ENCODE peak calls at places on chromosomes 6 and 20, in five cellular contexts. L is activated CD4-positive, alpha-beta T cell treated with anti-CD3 and anti-CD28 coated beads, Interleukin-2, amount 50 U/mL, for 48 hours; G is A172; A is stimulated activated CD8-positive, alpha-beta memory T cell treated with anti-CD3 and anti-CD28 coated beads, Interleukin-7, amount 100 ng/mL, for 1 hour; Q is NCI-H1092 treated with DMSO at 0.1 percent for 48 hours. S is an unnamed sample.

GRCh38 chr6:74899416-74899815 is 306.4 kb downstream of the COL12A1 start:
- DNase-seq in Q (no peak), L (no peak), G (peak; percentile 25), A (no peak), S (no peak)

GRCh38 chr6:36897629-36898028 is 11.9 kb downstream of the C6orf89 start:
- DNase-seq in G (no peak), A (no peak), Q (no peak), L (peak; percentile 17), S (no peak)

GRCh38 chr20:571754-572331 is 28.3 kb upstream of the CSNK2A1 start:
- DNase-seq in L (no peak), A (no peak), Q (no peak), G (peak; percentile 26), S (peak; percentile 33)

GRCh38 chr6:12576389-12576788 is 140.2 kb upstream of the PHACTR1 start:
- DNase-seq in L (no peak), Q (no peak), G (peak; percentile 62), A (no peak), S (no peak)

GRCh38 chr6:73969982-73970960 is 274.3 kb downstream of the CD109 start:
- DNase-seq in Q (peak; percentile 46), A (no peak), L (no peak), G (peak; percentile 57), S (peak; percentile 19)

GRCh38 chr6:139439278-139439813 is 64.9 kb upstream of the CITED2 start:
- DNase-seq in Q (no peak), L (no peak), A (no peak), G (no peak), S (no peak)

GRCh38 chr20:7080472-7080871 is 313.0 kb downstream of the BMP2 start:
- DNase-seq in G (no peak), Q (no peak), A (no peak), L (no peak), S (no peak)

GRCh38 chr20:43448748-43449535 is 8.8 kb upstream of the SRSF6 start:
- DNase-seq in A (peak; percentile 20), G (peak; percentile 51), Q (peak; percentile 61), L (peak; percentile 50), S (peak; percentile 64)

GRCh38 chr6:31559958-31560696 is 12.0 kb upstream of the LTA start:
- DNase-seq in Q (no peak), G (peak; percentile 90), A (no peak), L (peak; percentile 68), S (peak; percentile 81)

GRCh38 chr20:49541733-49542513 is 26.0 kb downstream of the PTGIS start:
- DNase-seq in Q (peak; percentile 70), L (peak; percentile 84), A (peak; percentile 2), G (peak; percentile 73), S (peak; percentile 87)

GRCh38 chr20:45138451-45139300 is 14.4 kb upstream of the WFDC12 start:
- DNase-seq in G (peak; percentile 26), L (peak; percentile 89), A (no peak), Q (no peak), S (peak; percentile 79)

GRCh38 chr6:147567141-147567805 is 58.8 kb downstream of the SAMD5 start:
- DNase-seq in Q (no peak), L (no peak), A (no peak), G (no peak), S (no peak)

GRCh38 chr6:154474636-154475428 is 35.7 kb downstream of the CNKSR3 start:
- DNase-seq in Q (no peak), G (peak; percentile 87), L (no peak), A (no peak), S (no peak)

GRCh38 chr20:24102290-24102689 is 113.7 kb upstream of the GGTLC1 start:
- DNase-seq in A (no peak), Q (no peak), G (peak; percentile 71), L (peak; percentile 34), S (no peak)

GRCh38 chr6:135182993-135183531 is 2.0 kb downstream of the MYB start:
- DNase-seq in A (no peak), G (no peak), L (peak; percentile 84), Q (no peak), S (peak; percentile 76)

GRCh38 chr6:2194643-2195042 is 50.8 kb downstream of the GMDS start:
- DNase-seq in L (no peak), Q (no peak), G (no peak), A (no peak), S (no peak)

GRCh38 chr6:166633732-166634535 is 6.9 kb upstream of the RPS6KA2 start:
- DNase-seq in A (no peak), G (peak; percentile 79), Q (no peak), L (no peak), S (peak; percentile 21)

GRCh38 chr6:155045561-155046404 is 50.7 kb downstream of the TIAM2 start:
- DNase-seq in G (no peak), L (no peak), Q (no peak), A (no peak), S (no peak)

GRCh38 chr6:36857325-36857724 is 17.3 kb downstream of the PPIL1 start:
- DNase-seq in A (no peak), L (no peak), G (no peak), Q (no peak), S (no peak)

GRCh38 chr6:11434565-11435326 is 102.8 kb upstream of the TMEM170B start:
- DNase-seq in L (no peak), Q (no peak), G (peak; percentile 30), A (no peak), S (no peak)

GRCh38 chr6:20266851-20267608 is 54.8 kb upstream of the MBOAT1 start:
- DNase-seq in Q (no peak), L (peak; percentile 5), A (no peak), G (no peak), S (peak; percentile 55)

GRCh38 chr6:130240232-130240631 is 17.5 kb upstream of the SAMD3 start:
- DNase-seq in G (peak; percentile 38), L (no peak), A (no peak), Q (no peak), S (no peak)

GRCh38 chr6:51817832-51818231 is 269.6 kb downstream of the PKHD1 start:
- DNase-seq in G (no peak), L (no peak), A (no peak), Q (no peak), S (no peak)

GRCh38 chr6:32965901-32966300 is 2.5 kb upstream of the BRD2 start:
- DNase-seq in L (no peak), A (no peak), Q (no peak), G (no peak), S (no peak)

GRCh38 chr6:365835-366234 is 25.7 kb upstream of the IRF4 start:
- DNase-seq in G (no peak), A (no peak), L (no peak), Q (no peak), S (no peak)

GRCh38 chr6:138944412-138944811 is 43.6 kb downstream of the REPS1 start:
- DNase-seq in G (peak; percentile 60), A (no peak), L (peak; percentile 28), Q (no peak), S (peak; percentile 30)

GRCh38 chr6:112044856-112045255 is 9.0 kb upstream of the CCN6 start:
- DNase-seq in L (no peak), A (no peak), Q (no peak), G (peak; percentile 23), S (no peak)

GRCh38 chr20:19368351-19368750 is 155.9 kb downstream of the SLC24A3 start:
- DNase-seq in A (no peak), G (no peak), Q (no peak), L (no peak), S (no peak)

GRCh38 chr20:34472246-34472925 is 43.8 kb upstream of the DYNLRB1 start:
- DNase-seq in A (no peak), G (peak; percentile 74), L (no peak), Q (no peak), S (peak; percentile 30)

GRCh38 chr6:14085176-14085787 is 32.3 kb upstream of the CD83 start:
- DNase-seq in G (no peak), Q (no peak), L (no peak), A (no peak), S (no peak)

S was measured in K562.